ENCODE peak calls at places on chromosomes 5 and 9, in ten cellular contexts. One of them, this sample, is unnamed.
A peak's percentile ranks its signal among the peaks of the same experiment; 100 is the strongest.

GRCh38 chr5:9431496-9432258 is 114.2 kb downstream of the SEMA5A start:
- DNase-seq in upper lobe of right lung: no peak
- DNase-seq in tibial nerve: no peak
- DNase-seq in kidney epithelial cell: no peak
- DNase-seq in lung: no peak
- DNase-seq in foreskin fibroblast: peak; percentile 59
- DNase-seq in breast epithelium: no peak
- DNase-seq in DND-41: no peak
- DNase-seq in ovary: no peak
- DNase-seq in fibroblast of pulmonary artery: peak; percentile 58
- DNase-seq in this sample: no peak

GRCh38 chr5:7179364-7179763 is 216.6 kb upstream of the ADCY2 start:
- DNase-seq in upper lobe of right lung: no peak
- DNase-seq in tibial nerve: no peak
- DNase-seq in kidney epithelial cell: no peak
- DNase-seq in lung: no peak
- DNase-seq in foreskin fibroblast: no peak
- DNase-seq in breast epithelium: no peak
- DNase-seq in DND-41: no peak
- DNase-seq in ovary: no peak
- DNase-seq in fibroblast of pulmonary artery: no peak
- DNase-seq in this sample: no peak

GRCh38 chr9:121133104-121133816 is 58.5 kb downstream of the CNTRL start:
- DNase-seq in upper lobe of right lung: peak; percentile 79
- DNase-seq in tibial nerve: no peak
- DNase-seq in kidney epithelial cell: no peak
- DNase-seq in lung: peak; percentile 34
- DNase-seq in foreskin fibroblast: no peak
- DNase-seq in breast epithelium: no peak
- DNase-seq in DND-41: peak; percentile 24
- DNase-seq in ovary: no peak
- DNase-seq in fibroblast of pulmonary artery: no peak
- DNase-seq in this sample: no peak

GRCh38 chr5:150114102-150114641 is 27.8 kb upstream of the CSF1R start:
- DNase-seq in upper lobe of right lung: peak; percentile 55
- DNase-seq in tibial nerve: peak; percentile 4
- DNase-seq in kidney epithelial cell: no peak
- DNase-seq in lung: peak; percentile 23
- DNase-seq in foreskin fibroblast: no peak
- DNase-seq in breast epithelium: peak; percentile 15
- DNase-seq in DND-41: no peak
- DNase-seq in ovary: peak; percentile 13
- DNase-seq in fibroblast of pulmonary artery: no peak
- DNase-seq in this sample: no peak

GRCh38 chr9:135906291-135907005 is 898 bp downstream of the CAMSAP1 start:
- DNase-seq in upper lobe of right lung: peak; percentile 75
- DNase-seq in tibial nerve: no peak
- DNase-seq in kidney epithelial cell: no peak
- DNase-seq in lung: no peak
- DNase-seq in foreskin fibroblast: peak; percentile 58
- DNase-seq in breast epithelium: no peak
- DNase-seq in DND-41: peak; percentile 17
- DNase-seq in ovary: peak; percentile 26
- DNase-seq in fibroblast of pulmonary artery: peak; percentile 66
- DNase-seq in this sample: peak; percentile 58

GRCh38 chr9:70091103-70091502 is 47.5 kb downstream of the MAMDC2 start:
- DNase-seq in upper lobe of right lung: no peak
- DNase-seq in tibial nerve: no peak
- DNase-seq in kidney epithelial cell: no peak
- DNase-seq in lung: no peak
- DNase-seq in foreskin fibroblast: no peak
- DNase-seq in breast epithelium: no peak
- DNase-seq in DND-41: no peak
- DNase-seq in ovary: no peak
- DNase-seq in fibroblast of pulmonary artery: no peak
- DNase-seq in this sample: no peak

GRCh38 chr5:72859127-72859526 is 42.7 kb downstream of the TNPO1 start:
- DNase-seq in upper lobe of right lung: no peak
- DNase-seq in tibial nerve: no peak
- DNase-seq in kidney epithelial cell: no peak
- DNase-seq in lung: no peak
- DNase-seq in foreskin fibroblast: no peak
- DNase-seq in breast epithelium: no peak
- DNase-seq in DND-41: no peak
- DNase-seq in ovary: no peak
- DNase-seq in fibroblast of pulmonary artery: no peak
- DNase-seq in this sample: no peak

GRCh38 chr9:131503626-131504465 is 1.1 kb downstream of the POMT1 start:
- DNase-seq in upper lobe of right lung: no peak
- DNase-seq in tibial nerve: no peak
- DNase-seq in kidney epithelial cell: peak; percentile 10
- DNase-seq in lung: no peak
- DNase-seq in foreskin fibroblast: peak; percentile 78
- DNase-seq in breast epithelium: no peak
- DNase-seq in DND-41: peak; percentile 35
- DNase-seq in ovary: no peak
- DNase-seq in fibroblast of pulmonary artery: no peak
- DNase-seq in this sample: peak; percentile 40

GRCh38 chr5:120463991-120464626 is at the start of gene PRR16:
- DNase-seq in upper lobe of right lung: peak; percentile 72
- DNase-seq in tibial nerve: no peak
- DNase-seq in kidney epithelial cell: no peak
- DNase-seq in lung: no peak
- DNase-seq in foreskin fibroblast: peak; percentile 94
- DNase-seq in breast epithelium: no peak
- DNase-seq in DND-41: no peak
- DNase-seq in ovary: peak; percentile 11
- DNase-seq in fibroblast of pulmonary artery: peak; percentile 64
- DNase-seq in this sample: peak; percentile 63

GRCh38 chr9:89359018-89359417 is 40.7 kb downstream of the SECISBP2 start:
- DNase-seq in upper lobe of right lung: no peak
- DNase-seq in tibial nerve: no peak
- DNase-seq in kidney epithelial cell: no peak
- DNase-seq in lung: no peak
- DNase-seq in foreskin fibroblast: no peak
- DNase-seq in breast epithelium: no peak
- DNase-seq in DND-41: no peak
- DNase-seq in ovary: no peak
- DNase-seq in fibroblast of pulmonary artery: no peak
- DNase-seq in this sample: no peak

GRCh38 chr9:16516887-16517286 is 353.6 kb downstream of the BNC2 start:
- DNase-seq in upper lobe of right lung: no peak
- DNase-seq in tibial nerve: no peak
- DNase-seq in kidney epithelial cell: no peak
- DNase-seq in lung: no peak
- DNase-seq in foreskin fibroblast: peak; percentile 56
- DNase-seq in breast epithelium: no peak
- DNase-seq in DND-41: no peak
- DNase-seq in ovary: no peak
- DNase-seq in fibroblast of pulmonary artery: peak; percentile 58
- DNase-seq in this sample: peak; percentile 54

GRCh38 chr5:1429066-1429465 is 16.2 kb downstream of the SLC6A3 start:
- DNase-seq in upper lobe of right lung: no peak
- DNase-seq in tibial nerve: no peak
- DNase-seq in kidney epithelial cell: no peak
- DNase-seq in lung: no peak
- DNase-seq in foreskin fibroblast: no peak
- DNase-seq in breast epithelium: no peak
- DNase-seq in DND-41: no peak
- DNase-seq in ovary: no peak
- DNase-seq in fibroblast of pulmonary artery: no peak
- DNase-seq in this sample: no peak

GRCh38 chr5:91690921-91691320 is 307.8 kb upstream of the ARRDC3 start:
- DNase-seq in upper lobe of right lung: no peak
- DNase-seq in tibial nerve: no peak
- DNase-seq in kidney epithelial cell: no peak
- DNase-seq in lung: no peak
- DNase-seq in foreskin fibroblast: peak; percentile 16
- DNase-seq in breast epithelium: no peak
- DNase-seq in DND-41: no peak
- DNase-seq in ovary: no peak
- DNase-seq in fibroblast of pulmonary artery: peak; percentile 3
- DNase-seq in this sample: no peak

GRCh38 chr9:13974891-13975290 is 339.1 kb downstream of the NFIB start:
- DNase-seq in upper lobe of right lung: no peak
- DNase-seq in tibial nerve: no peak
- DNase-seq in kidney epithelial cell: peak; percentile 73
- DNase-seq in lung: no peak
- DNase-seq in foreskin fibroblast: no peak
- DNase-seq in breast epithelium: no peak
- DNase-seq in DND-41: no peak
- DNase-seq in ovary: no peak
- DNase-seq in fibroblast of pulmonary artery: no peak
- DNase-seq in this sample: no peak

GRCh38 chr5:10582512-10582897 is 18.6 kb downstream of the ANKRD33B start:
- DNase-seq in upper lobe of right lung: no peak
- DNase-seq in tibial nerve: no peak
- DNase-seq in kidney epithelial cell: no peak
- DNase-seq in lung: no peak
- DNase-seq in foreskin fibroblast: no peak
- DNase-seq in breast epithelium: no peak
- DNase-seq in DND-41: no peak
- DNase-seq in ovary: no peak
- DNase-seq in fibroblast of pulmonary artery: no peak
- DNase-seq in this sample: no peak

GRCh38 chr5:109922396-109922995 is 232.8 kb downstream of the MAN2A1 start:
- DNase-seq in upper lobe of right lung: no peak
- DNase-seq in tibial nerve: no peak
- DNase-seq in kidney epithelial cell: no peak
- DNase-seq in lung: no peak
- DNase-seq in foreskin fibroblast: no peak
- DNase-seq in breast epithelium: no peak
- DNase-seq in DND-41: peak; percentile 69
- DNase-seq in ovary: no peak
- DNase-seq in fibroblast of pulmonary artery: no peak
- DNase-seq in this sample: no peak
- H3K4me3 ChIP-seq in upper lobe of right lung: no peak overlapping the region
- H3K4me3 ChIP-seq in tibial nerve: no peak overlapping the region
- H3K4me3 ChIP-seq in kidney epithelial cell: no peak overlapping the region
- H3K4me3 ChIP-seq in lung: no peak overlapping the region
- H3K4me3 ChIP-seq in foreskin fibroblast: no peak overlapping the region
- H3K4me3 ChIP-seq in breast epithelium: no peak overlapping the region
- H3K4me3 ChIP-seq in DND-41: peak overlapping the region; percentile 49
- H3K4me3 ChIP-seq in ovary: no peak overlapping the region
- H3K4me3 ChIP-seq in fibroblast of pulmonary artery: no peak overlapping the region
- H3K4me3 ChIP-seq in this sample: no peak overlapping the region

DNA sequence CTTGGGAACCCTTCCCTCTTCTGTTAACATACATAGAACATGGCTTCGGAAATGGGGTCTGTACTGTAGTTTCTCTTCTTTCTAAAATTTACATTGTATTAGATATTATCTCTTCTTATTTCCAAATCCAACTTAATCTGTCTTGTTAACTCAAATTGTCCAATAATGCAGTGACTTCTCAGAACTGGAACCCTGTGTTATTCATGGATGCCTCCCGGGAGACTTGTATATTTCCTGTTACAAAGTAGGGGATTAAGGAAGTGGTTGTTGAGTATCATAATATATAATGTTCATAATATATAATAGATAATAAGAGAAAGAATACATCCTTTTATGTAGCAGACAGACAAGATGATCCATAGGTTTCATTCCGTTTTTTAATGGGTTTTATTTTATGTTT is 128.4 kb downstream of the ZSWIM6 start:
- DNase-seq in upper lobe of right lung: no peak
- DNase-seq in tibial nerve: no peak
- DNase-seq in kidney epithelial cell: no peak
- DNase-seq in lung: no peak
- DNase-seq in foreskin fibroblast: no peak
- DNase-seq in breast epithelium: no peak
- DNase-seq in DND-41: no peak
- DNase-seq in ovary: no peak
- DNase-seq in fibroblast of pulmonary artery: no peak
- DNase-seq in this sample: no peak
- TF ChIP-seq CTCF in upper lobe of right lung: no peak
- TF ChIP-seq CTCF in tibial nerve: no peak
- TF ChIP-seq CTCF in kidney epithelial cell: no peak
- TF ChIP-seq CTCF in lung: no peak
- TF ChIP-seq CTCF in foreskin fibroblast: no peak
- TF ChIP-seq CTCF in breast epithelium: no peak
- TF ChIP-seq CTCF in DND-41: no peak
- TF ChIP-seq CTCF in ovary: no peak
- TF ChIP-seq CTCF in fibroblast of pulmonary artery: no peak
- TF ChIP-seq CTCF in this sample: no peak

GRCh38 chr5:142219146-142219545 is 105.7 kb downstream of the SPRY4 start:
- DNase-seq in upper lobe of right lung: no peak
- DNase-seq in tibial nerve: no peak
- DNase-seq in kidney epithelial cell: no peak
- DNase-seq in lung: no peak
- DNase-seq in foreskin fibroblast: no peak
- DNase-seq in breast epithelium: no peak
- DNase-seq in DND-41: no peak
- DNase-seq in ovary: no peak
- DNase-seq in fibroblast of pulmonary artery: no peak
- DNase-seq in this sample: no peak

GRCh38 chr5:142221091-142221860 is 103.5 kb downstream of the SPRY4 start:
- DNase-seq in upper lobe of right lung: no peak
- DNase-seq in tibial nerve: no peak
- DNase-seq in kidney epithelial cell: no peak
- DNase-seq in lung: no peak
- DNase-seq in foreskin fibroblast: peak; percentile 44
- DNase-seq in breast epithelium: no peak
- DNase-seq in DND-41: peak; percentile 29
- DNase-seq in ovary: no peak
- DNase-seq in fibroblast of pulmonary artery: peak; percentile 37
- DNase-seq in this sample: no peak

GRCh38 chr5:142222235-142222880 is 102.5 kb downstream of the SPRY4 start:
- DNase-seq in upper lobe of right lung: no peak
- DNase-seq in tibial nerve: no peak
- DNase-seq in kidney epithelial cell: no peak
- DNase-seq in lung: no peak
- DNase-seq in foreskin fibroblast: no peak
- DNase-seq in breast epithelium: no peak
- DNase-seq in DND-41: no peak
- DNase-seq in ovary: no peak
- DNase-seq in fibroblast of pulmonary artery: no peak
- DNase-seq in this sample: no peak

GRCh38 chr5:142225141-142225540 is 99.7 kb downstream of the SPRY4 start:
- DNase-seq in upper lobe of right lung: no peak
- DNase-seq in tibial nerve: no peak
- DNase-seq in kidney epithelial cell: no peak
- DNase-seq in lung: no peak
- DNase-seq in foreskin fibroblast: no peak
- DNase-seq in breast epithelium: no peak
- DNase-seq in DND-41: no peak
- DNase-seq in ovary: no peak
- DNase-seq in fibroblast of pulmonary artery: no peak
- DNase-seq in this sample: no peak

GRCh38 chr5:142222881-142223558 is 101.8 kb downstream of the SPRY4 start:
- DNase-seq in upper lobe of right lung: no peak
- DNase-seq in tibial nerve: no peak
- DNase-seq in kidney epithelial cell: no peak
- DNase-seq in lung: no peak
- DNase-seq in foreskin fibroblast: no peak
- DNase-seq in breast epithelium: no peak
- DNase-seq in DND-41: no peak
- DNase-seq in ovary: no peak
- DNase-seq in fibroblast of pulmonary artery: no peak
- DNase-seq in this sample: no peak
- H3K4me3 ChIP-seq in upper lobe of right lung: no peak overlapping the region
- H3K4me3 ChIP-seq in tibial nerve: no peak overlapping the region
- H3K4me3 ChIP-seq in kidney epithelial cell: no peak overlapping the region
- H3K4me3 ChIP-seq in lung: no peak overlapping the region
- H3K4me3 ChIP-seq in foreskin fibroblast: no peak overlapping the region
- H3K4me3 ChIP-seq in breast epithelium: no peak overlapping the region
- H3K4me3 ChIP-seq in DND-41: no peak overlapping the region
- H3K4me3 ChIP-seq in ovary: no peak overlapping the region
- H3K4me3 ChIP-seq in fibroblast of pulmonary artery: no peak overlapping the region
- H3K4me3 ChIP-seq in this sample: no peak overlapping the region

GRCh38 chr9:10855847-10856246 is 243.0 kb upstream of the PTPRD start:
- DNase-seq in upper lobe of right lung: no peak
- DNase-seq in tibial nerve: no peak
- DNase-seq in kidney epithelial cell: no peak
- DNase-seq in lung: no peak
- DNase-seq in foreskin fibroblast: no peak
- DNase-seq in breast epithelium: no peak
- DNase-seq in DND-41: no peak
- DNase-seq in ovary: no peak
- DNase-seq in fibroblast of pulmonary artery: peak; percentile 43
- DNase-seq in this sample: peak; percentile 15
- TF ChIP-seq CTCF in upper lobe of right lung: peak; percentile 26
- TF ChIP-seq CTCF in tibial nerve: no peak
- TF ChIP-seq CTCF in kidney epithelial cell: peak; percentile 46
- TF ChIP-seq CTCF in lung: no peak
- TF ChIP-seq CTCF in foreskin fibroblast: no peak
- TF ChIP-seq CTCF in breast epithelium: no peak
- TF ChIP-seq CTCF in DND-41: peak; percentile 27
- TF ChIP-seq CTCF in ovary: no peak
- TF ChIP-seq CTCF in fibroblast of pulmonary artery: peak; percentile 43
- TF ChIP-seq CTCF in this sample: peak; percentile 33